ENCODE peak calls at places on chromosomes 3 and 15, in eight cellular contexts. L is astrocyte of the cerebellum; Q is cardiac fibroblast; T is effector memory CD8-positive, alpha-beta T cell; M is left colon; R is NCI-H1092; U is T-helper 9 cell; B is GF-D8. E is an unnamed sample.
A peak's percentile ranks its signal among the peaks of the same experiment; 100 is the strongest.

GRCh38 chr3:48804930-48805329 is 42.7 kb downstream of the PRKAR2A start:
- DNase-seq in L (no peak), Q (no peak), T (no peak), M (no peak), R (no peak), U (no peak), B (no peak), E (no peak)

GRCh38 chr15:78033864-78034263 is 43.6 kb downstream of the TBC1D2B start:
- DNase-seq in L (no peak), Q (peak; percentile 38), T (peak; percentile 68), M (peak; percentile 49), R (no peak), U (peak; percentile 66), B (no peak), E (peak; percentile 47)

GRCh38 chr15:69292826-69293420 is 5.8 kb upstream of the PAQR5 start:
- DNase-seq in L (no peak), Q (no peak), T (no peak), M (no peak), R (no peak), U (no peak), B (no peak), E (no peak)

GRCh38 chr3:69738291-69738690 is 973 bp upstream of the MITF start:
- DNase-seq in L (no peak), Q (peak; percentile 26), T (no peak), M (no peak), R (no peak), U (no peak), B (no peak), E (no peak)

GRCh38 chr3:172129868-172130751 is 90.7 kb downstream of the FNDC3B start:
- DNase-seq in L (peak; percentile 98), Q (peak; percentile 100), T (peak; percentile 42), M (peak; percentile 61), R (no peak), U (peak; percentile 52), B (peak; percentile 99), E (no peak)

GRCh38 chr15:74776851-74777768 is 4.8 kb upstream of the CSK start:
- DNase-seq in L (no peak), Q (peak; percentile 28), T (peak; percentile 55), M (peak; percentile 48), R (no peak), U (peak; percentile 49), B (peak; percentile 93), E (peak; percentile 42)

GRCh38 chr3:88809993-88810392 is 297.4 kb upstream of the EPHA3 start:
- DNase-seq in L (no peak), Q (peak; percentile 58), T (no peak), M (no peak), R (no peak), U (no peak), B (no peak), E (no peak)

GRCh38 chr15:100020181-100020580 is 286.9 kb upstream of the LYSMD4 start:
- DNase-seq in L (no peak), Q (no peak), T (no peak), M (no peak), R (no peak), U (no peak), B (no peak), E (no peak)

GRCh38 chr3:115986555-115987207 is 363.4 kb downstream of the GAP43 start:
- DNase-seq in L (no peak), Q (peak; percentile 73), T (no peak), M (no peak), R (no peak), U (no peak), B (no peak), E (no peak)

GRCh38 chr3:170499562-170500156 is 81.0 kb downstream of the CLDN11 start:
- DNase-seq in L (no peak), Q (peak; percentile 75), T (no peak), M (peak; percentile 22), R (no peak), U (no peak), B (no peak), E (no peak)

GRCh38 chr3:47261301-47261700 is 21.3 kb downstream of the KIF9 start:
- DNase-seq in L (no peak), Q (no peak), T (no peak), M (no peak), R (no peak), U (no peak), B (no peak), E (no peak)

GRCh38 chr3:17686613-17687012 is 55.8 kb downstream of the TBC1D5 start:
- DNase-seq in L (no peak), Q (peak; percentile 51), T (no peak), M (no peak), R (no peak), U (no peak), B (peak; percentile 40), E (no peak)

GRCh38 chr15:42919308-42919707 is 1.3 kb downstream of the TTBK2 start:
- DNase-seq in L (no peak), Q (peak; percentile 12), T (no peak), M (no peak), R (no peak), U (no peak), B (no peak), E (no peak)

GRCh38 chr3:127484601-127485388 is 105.7 kb downstream of the TPRA1 start:
- DNase-seq in L (no peak), Q (no peak), T (no peak), M (no peak), R (no peak), U (no peak), B (no peak), E (no peak)